ENCODE peak calls at places on chromosomes 4 and X, in ten cellular contexts. One of them, this sample, is unnamed. For H3K27me3, the result is how much of the 10 kb centered on the place peaks cover.

GRCh38 chr4:12651876-12652275 is 832.3 kb downstream of the RAB28 start:
- DNase-seq in CD4-positive, CD25-positive, alpha-beta regulatory T cell: no peak
- DNase-seq in CD4-positive, alpha-beta T cell: no peak
- DNase-seq in endodermal cell: no peak
- DNase-seq in H7: no peak
- DNase-seq in MM.1S: no peak
- DNase-seq in upper lobe of right lung: no peak
- DNase-seq in GM23248: no peak
- DNase-seq in uterus: no peak
- DNase-seq in pancreas: no peak
- DNase-seq in this sample: no peak

GRCh38 chrX:131084145-131084544 is 26.0 kb downstream of the ARHGAP36 start:
- DNase-seq in GM23248: no peak
- DNase-seq in pancreas: no peak
- DNase-seq in endodermal cell: no peak
- DNase-seq in uterus: no peak
- DNase-seq in upper lobe of right lung: no peak
- DNase-seq in CD4-positive, alpha-beta T cell: no peak
- DNase-seq in MM.1S: no peak
- DNase-seq in H7: no peak
- DNase-seq in CD4-positive, CD25-positive, alpha-beta regulatory T cell: no peak
- DNase-seq in this sample: no peak

GRCh38 chrX:9396930-9397329 is 67.9 kb upstream of the TBL1X start:
- DNase-seq in GM23248: peak
- DNase-seq in H7: no peak
- DNase-seq in uterus: no peak
- DNase-seq in pancreas: no peak
- DNase-seq in MM.1S: no peak
- DNase-seq in endodermal cell: no peak
- DNase-seq in upper lobe of right lung: no peak
- DNase-seq in CD4-positive, CD25-positive, alpha-beta regulatory T cell: no peak
- DNase-seq in CD4-positive, alpha-beta T cell: no peak
- DNase-seq in this sample: no peak

GRCh38 chr4:189981970-189982369 is 41.3 kb downstream of the FRG1 start:
- DNase-seq in MM.1S: no peak
- DNase-seq in CD4-positive, CD25-positive, alpha-beta regulatory T cell: no peak
- DNase-seq in CD4-positive, alpha-beta T cell: no peak
- DNase-seq in endodermal cell: no peak
- DNase-seq in uterus: no peak
- DNase-seq in H7: no peak
- DNase-seq in upper lobe of right lung: no peak
- DNase-seq in GM23248: no peak
- DNase-seq in pancreas: no peak
- DNase-seq in this sample: no peak

GRCh38 chrX:1059576-1060561 is 152.6 kb downstream of the CRLF2 start:
- DNase-seq in H7: no peak
- DNase-seq in pancreas: no peak
- DNase-seq in GM23248: no peak
- DNase-seq in CD4-positive, alpha-beta T cell: no peak
- DNase-seq in uterus: no peak
- DNase-seq in MM.1S: no peak
- DNase-seq in endodermal cell: no peak
- DNase-seq in CD4-positive, CD25-positive, alpha-beta regulatory T cell: no peak
- DNase-seq in upper lobe of right lung: peak
- DNase-seq in this sample: no peak

GRCh38 chr4:101346312-101346561 is 1.1 kb downstream of the PPP3CA start:
- DNase-seq in uterus: no peak
- DNase-seq in pancreas: no peak
- DNase-seq in upper lobe of right lung: no peak
- DNase-seq in GM23248: no peak
- DNase-seq in H7: no peak
- DNase-seq in CD4-positive, CD25-positive, alpha-beta regulatory T cell: peak
- DNase-seq in CD4-positive, alpha-beta T cell: peak
- DNase-seq in MM.1S: no peak
- DNase-seq in endodermal cell: no peak
- DNase-seq in this sample: peak

GRCh38 chr4:56871357-56871993 is 36.2 kb upstream of the REST start:
- DNase-seq in GM23248: no peak
- DNase-seq in upper lobe of right lung: no peak
- DNase-seq in MM.1S: no peak
- DNase-seq in CD4-positive, CD25-positive, alpha-beta regulatory T cell: no peak
- DNase-seq in uterus: no peak
- DNase-seq in pancreas: no peak
- DNase-seq in CD4-positive, alpha-beta T cell: no peak
- DNase-seq in H7: peak
- DNase-seq in endodermal cell: peak
- DNase-seq in this sample: no peak

GRCh38 chr4:148447672-148448071 is 5.5 kb upstream of the NR3C2 start:
- DNase-seq in GM23248: peak
- DNase-seq in uterus: peak
- DNase-seq in pancreas: no peak
- DNase-seq in upper lobe of right lung: no peak
- DNase-seq in CD4-positive, CD25-positive, alpha-beta regulatory T cell: peak
- DNase-seq in endodermal cell: no peak
- DNase-seq in H7: peak
- DNase-seq in MM.1S: no peak
- DNase-seq in CD4-positive, alpha-beta T cell: no peak
- DNase-seq in this sample: peak

GRCh38 chr4:159446266-159446976 is 343.5 kb downstream of the RAPGEF2 start:
- DNase-seq in endodermal cell: peak
- DNase-seq in upper lobe of right lung: no peak
- DNase-seq in uterus: peak
- DNase-seq in CD4-positive, alpha-beta T cell: no peak
- DNase-seq in MM.1S: peak
- DNase-seq in GM23248: peak
- DNase-seq in pancreas: peak
- DNase-seq in H7: peak
- DNase-seq in CD4-positive, CD25-positive, alpha-beta regulatory T cell: no peak
- DNase-seq in this sample: peak

GRCh38 chr4:88791274-88791673 is 93.6 kb upstream of the NAP1L5 start:
- DNase-seq in upper lobe of right lung: no peak
- DNase-seq in endodermal cell: no peak
- DNase-seq in uterus: no peak
- DNase-seq in GM23248: peak
- DNase-seq in CD4-positive, alpha-beta T cell: no peak
- DNase-seq in H7: peak
- DNase-seq in pancreas: no peak
- DNase-seq in MM.1S: peak
- DNase-seq in CD4-positive, CD25-positive, alpha-beta regulatory T cell: no peak
- DNase-seq in this sample: no peak

GRCh38 chrX:63561425-63561824 is 210.3 kb upstream of the SPIN4 start:
- DNase-seq in upper lobe of right lung: no peak
- DNase-seq in CD4-positive, alpha-beta T cell: no peak
- DNase-seq in uterus: no peak
- DNase-seq in pancreas: no peak
- DNase-seq in endodermal cell: no peak
- DNase-seq in H7: no peak
- DNase-seq in CD4-positive, CD25-positive, alpha-beta regulatory T cell: no peak
- DNase-seq in MM.1S: peak
- DNase-seq in GM23248: peak
- DNase-seq in this sample: no peak

DNA sequence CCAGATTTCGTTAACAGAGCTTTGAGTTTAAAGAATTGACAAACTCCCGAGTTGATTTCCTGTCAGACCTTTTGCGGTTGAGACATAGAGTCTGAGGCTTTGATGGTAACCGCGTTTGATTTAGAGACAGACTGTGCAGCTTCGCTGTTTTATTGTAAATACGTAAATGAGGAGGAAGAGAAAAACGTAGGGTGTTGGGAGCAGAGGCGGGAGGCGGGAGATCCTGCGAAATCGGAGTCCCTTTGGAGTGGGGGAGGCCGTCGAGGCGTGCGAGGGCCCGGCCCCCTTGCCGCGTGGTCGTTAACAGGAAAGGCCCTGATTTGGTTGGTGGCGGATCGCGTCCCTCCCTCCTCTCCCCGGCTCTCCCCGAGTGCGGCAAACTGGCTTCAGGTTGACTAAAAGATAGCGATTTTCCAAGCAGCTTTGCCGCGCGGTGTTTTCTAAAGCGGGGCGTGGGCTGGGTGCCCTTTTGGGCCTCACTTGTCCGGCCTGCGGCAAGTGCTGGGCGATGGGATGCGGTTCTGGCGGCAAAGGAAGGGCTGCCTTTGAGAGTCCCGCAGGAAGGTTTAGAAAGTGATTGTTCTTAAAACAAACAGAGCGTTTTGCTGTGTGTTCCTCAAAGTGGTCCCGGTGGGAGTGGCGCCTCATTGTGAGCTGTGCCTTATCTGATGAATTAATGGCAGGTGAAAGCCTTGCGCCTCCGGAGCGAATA is 865 bp downstream of the SCML1 start:
- DNase-seq in CD4-positive, CD25-positive, alpha-beta regulatory T cell: peak
- DNase-seq in pancreas: peak
- DNase-seq in GM23248: peak
- DNase-seq in CD4-positive, alpha-beta T cell: peak
- DNase-seq in upper lobe of right lung: peak
- DNase-seq in H7: peak
- DNase-seq in endodermal cell: peak
- DNase-seq in uterus: peak
- DNase-seq in MM.1S: peak
- DNase-seq in this sample: peak
- H3K27me3 ChIP-seq in CD4-positive, CD25-positive, alpha-beta regulatory T cell: under half
- H3K27me3 ChIP-seq in pancreas: under half
- H3K27me3 ChIP-seq in GM23248: under half
- H3K27me3 ChIP-seq in CD4-positive, alpha-beta T cell: under half
- H3K27me3 ChIP-seq in upper lobe of right lung: under half
- H3K27me3 ChIP-seq in H7: under half
- H3K27me3 ChIP-seq in endodermal cell: under half
- H3K27me3 ChIP-seq in uterus: under half
- H3K27me3 ChIP-seq in MM.1S: under half
- H3K27me3 ChIP-seq in this sample: under half

DNA sequence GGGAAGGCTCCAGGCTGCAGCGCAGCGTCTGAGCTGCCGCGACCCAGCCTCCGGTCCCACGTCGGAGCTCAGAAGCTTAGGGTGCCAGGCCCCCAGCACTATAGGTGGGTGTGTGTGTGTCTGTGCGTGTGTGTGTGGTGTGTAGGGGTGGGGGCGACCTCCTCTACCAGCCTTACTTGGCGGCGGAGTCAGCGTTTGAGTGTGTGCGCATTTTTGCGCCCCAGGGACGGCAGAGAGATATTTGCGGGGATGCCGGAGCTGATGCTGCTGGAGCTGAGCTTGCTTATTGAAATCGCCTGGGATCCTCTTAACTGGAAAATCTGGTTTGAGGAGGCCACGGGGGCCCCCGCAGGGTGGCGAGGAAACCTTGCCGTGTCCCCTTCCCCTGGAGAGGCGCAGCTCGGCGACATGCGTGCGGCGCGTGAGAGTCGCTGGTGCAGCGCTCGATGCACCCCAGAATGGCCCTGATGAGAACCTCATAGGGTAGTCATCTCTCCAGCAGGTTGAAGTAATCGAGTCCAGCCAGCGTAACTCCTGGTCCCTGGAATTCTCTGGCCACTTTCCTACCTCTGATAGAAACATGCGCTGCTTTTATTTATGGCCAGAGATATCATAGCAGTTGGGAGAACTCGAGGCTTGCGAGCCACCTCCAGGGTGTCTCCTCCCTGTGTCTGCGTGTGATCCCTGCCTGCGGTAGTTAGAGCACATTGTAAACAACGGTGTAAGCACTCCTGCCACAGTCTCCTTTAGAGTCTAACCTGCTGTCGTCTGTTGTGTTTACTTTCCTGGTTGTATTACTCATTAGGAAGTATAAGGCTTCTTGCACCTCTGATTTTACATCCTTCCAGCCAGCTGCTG is 2.7 kb downstream of the ADGRL3 start:
- DNase-seq in H7: peak
- DNase-seq in endodermal cell: peak
- DNase-seq in pancreas: no peak
- DNase-seq in GM23248: no peak
- DNase-seq in MM.1S: no peak
- DNase-seq in upper lobe of right lung: no peak
- DNase-seq in CD4-positive, alpha-beta T cell: no peak
- DNase-seq in uterus: no peak
- DNase-seq in CD4-positive, CD25-positive, alpha-beta regulatory T cell: no peak
- DNase-seq in this sample: no peak
- H3K27me3 ChIP-seq in H7: under half
- H3K27me3 ChIP-seq in endodermal cell: under half
- H3K27me3 ChIP-seq in pancreas: under half
- H3K27me3 ChIP-seq in GM23248: under half
- H3K27me3 ChIP-seq in MM.1S: under half
- H3K27me3 ChIP-seq in upper lobe of right lung: under half
- H3K27me3 ChIP-seq in CD4-positive, alpha-beta T cell: under half
- H3K27me3 ChIP-seq in uterus: under half
- H3K27me3 ChIP-seq in CD4-positive, CD25-positive, alpha-beta regulatory T cell: under half
- H3K27me3 ChIP-seq in this sample: under half

DNA sequence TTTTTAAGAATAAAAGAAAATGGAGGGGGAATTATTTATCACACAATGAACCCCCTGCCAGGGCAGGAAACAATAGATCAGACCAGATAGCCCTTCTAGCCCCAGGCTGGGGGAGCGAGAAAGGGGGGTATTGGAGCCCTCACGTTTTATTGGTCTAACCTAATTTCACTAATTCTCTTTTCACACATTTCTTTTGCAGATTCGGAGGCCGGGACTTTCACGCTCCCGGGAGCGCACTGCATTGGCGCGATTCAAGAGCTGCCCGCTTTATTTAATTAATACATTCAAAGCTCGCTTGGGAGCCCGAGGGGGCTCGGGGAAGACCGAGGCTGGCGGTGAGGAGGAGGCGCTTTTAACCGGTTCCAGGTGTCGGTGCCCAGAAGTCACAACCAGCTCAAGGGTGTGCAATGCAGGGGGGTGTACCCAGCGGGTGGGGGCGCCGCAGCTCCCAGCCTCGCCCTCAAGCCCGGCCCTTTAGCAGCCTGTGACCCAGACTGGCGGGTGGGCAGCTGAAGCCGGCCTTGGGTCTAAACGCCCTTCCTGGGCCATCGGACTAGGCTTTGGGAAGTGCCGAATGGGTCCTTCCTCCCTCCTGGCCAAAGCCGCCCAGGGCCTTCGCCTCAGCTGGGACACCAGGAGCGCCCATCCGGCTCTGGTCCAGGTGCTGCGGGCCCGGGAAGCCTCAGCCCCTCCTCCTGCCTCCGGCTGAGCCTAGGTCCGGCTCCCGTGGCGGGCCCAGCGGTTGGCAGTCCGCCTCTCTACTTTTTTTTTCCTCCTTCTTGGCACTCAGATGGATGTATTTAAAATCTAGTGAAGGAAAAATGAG is 5.3 kb downstream of the NEUROG2 start:
- DNase-seq in endodermal cell: peak
- DNase-seq in MM.1S: no peak
- DNase-seq in H7: peak
- DNase-seq in CD4-positive, CD25-positive, alpha-beta regulatory T cell: no peak
- DNase-seq in GM23248: no peak
- DNase-seq in uterus: no peak
- DNase-seq in pancreas: no peak
- DNase-seq in CD4-positive, alpha-beta T cell: no peak
- DNase-seq in upper lobe of right lung: no peak
- DNase-seq in this sample: no peak
- H3K27me3 ChIP-seq in endodermal cell: half or more
- H3K27me3 ChIP-seq in MM.1S: under half
- H3K27me3 ChIP-seq in H7: half or more
- H3K27me3 ChIP-seq in CD4-positive, CD25-positive, alpha-beta regulatory T cell: half or more
- H3K27me3 ChIP-seq in GM23248: half or more
- H3K27me3 ChIP-seq in uterus: under half
- H3K27me3 ChIP-seq in pancreas: half or more
- H3K27me3 ChIP-seq in CD4-positive, alpha-beta T cell: half or more
- H3K27me3 ChIP-seq in upper lobe of right lung: half or more
- H3K27me3 ChIP-seq in this sample: half or more

DNA sequence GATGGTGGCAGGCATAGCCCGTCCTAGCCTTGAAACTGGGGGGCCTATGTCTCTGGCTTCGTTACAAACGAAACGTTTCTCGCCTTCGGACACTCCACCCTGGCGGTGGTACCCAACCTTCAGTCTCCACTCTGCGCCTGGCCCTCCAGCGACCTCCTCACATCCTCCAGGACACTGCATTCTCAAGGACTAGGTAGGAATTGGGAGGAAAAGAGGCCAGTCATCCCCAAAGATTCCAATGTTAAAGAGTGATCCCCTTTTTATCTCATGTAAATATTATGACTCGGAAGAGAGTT is 2.1 kb upstream of the NKX6-1 start:
- DNase-seq in uterus: no peak
- DNase-seq in GM23248: no peak
- DNase-seq in upper lobe of right lung: no peak
- DNase-seq in CD4-positive, alpha-beta T cell: no peak
- DNase-seq in endodermal cell: peak
- DNase-seq in MM.1S: no peak
- DNase-seq in CD4-positive, CD25-positive, alpha-beta regulatory T cell: no peak
- DNase-seq in pancreas: no peak
- DNase-seq in H7: peak
- DNase-seq in this sample: no peak
- H3K27me3 ChIP-seq in uterus: under half
- H3K27me3 ChIP-seq in GM23248: half or more
- H3K27me3 ChIP-seq in upper lobe of right lung: half or more
- H3K27me3 ChIP-seq in CD4-positive, alpha-beta T cell: half or more
- H3K27me3 ChIP-seq in endodermal cell: half or more
- H3K27me3 ChIP-seq in MM.1S: under half
- H3K27me3 ChIP-seq in CD4-positive, CD25-positive, alpha-beta regulatory T cell: under half
- H3K27me3 ChIP-seq in pancreas: under half
- H3K27me3 ChIP-seq in H7: half or more
- H3K27me3 ChIP-seq in this sample: half or more

This sample was measured in CD4-positive, alpha-beta memory T cell.